ENCODE peak calls at places on chromosome 18, in seven cellular contexts. H, F, K, T, Y, U and C are unnamed samples.

GRCh38 chr18:79495591-79496071 is 99.9 kb downstream of the NFATC1 start:
- DNase-seq in H (no peak), F (peak; percentile 68), K (peak; percentile 51), T (no peak), Y (no peak), U (no peak), C (peak; percentile 40)

GRCh38 chr18:23849141-23849540 is 159.9 kb downstream of the LAMA3 start:
- DNase-seq in H (no peak), F (no peak), K (no peak), T (no peak), Y (no peak), U (no peak), C (no peak)

GRCh38 chr18:49016648-49017539 is 66.1 kb upstream of the SMAD7 start:
- DNase-seq in H (no peak), F (peak; percentile 56), K (no peak), T (no peak), Y (no peak), U (peak; percentile 83), C (peak; percentile 70)

GRCh38 chr18:49561377-49562193 is at the start of gene LIPG:
- DNase-seq in H (peak; percentile 6), F (no peak), K (peak; percentile 52), T (no peak), Y (peak; percentile 41), U (peak; percentile 69), C (peak; percentile 69)

GRCh38 chr18:53322163-53322562 is 902.3 kb downstream of the MBD2 start:
- DNase-seq in H (no peak), F (no peak), K (no peak), T (no peak), Y (no peak), U (no peak), C (no peak)

GRCh38 chr18:43420950-43421349 is 143.7 kb upstream of the SYT4 start:
- DNase-seq in H (no peak), F (no peak), K (no peak), T (no peak), Y (no peak), U (no peak), C (no peak)

GRCh38 chr18:46268662-46269061 is 164.5 kb downstream of the HAUS1 start:
- DNase-seq in H (no peak), F (no peak), K (no peak), T (no peak), Y (no peak), U (no peak), C (no peak)

GRCh38 chr18:63451774-63452173 is 25.0 kb upstream of the SERPINB5 start:
- DNase-seq in H (no peak), F (peak; percentile 81), K (no peak), T (no peak), Y (no peak), U (no peak), C (no peak)

GRCh38 chr18:67553471-67553870 is 37.0 kb upstream of the DSEL start:
- DNase-seq in H (no peak), F (no peak), K (no peak), T (no peak), Y (no peak), U (no peak), C (no peak)

GRCh38 chr18:79876497-79876896 is 75.0 kb downstream of the SLC66A2 start:
- DNase-seq in H (no peak), F (no peak), K (no peak), T (no peak), Y (no peak), U (no peak), C (peak; percentile 48)

GRCh38 chr18:48220146-48220499 is 189.1 kb downstream of the ZBTB7C start:
- DNase-seq in H (no peak), F (no peak), K (no peak), T (no peak), Y (no peak), U (no peak), C (no peak)

GRCh38 chr18:78655921-78656320 is 323.7 kb upstream of the SALL3 start:
- DNase-seq in H (no peak), F (no peak), K (no peak), T (no peak), Y (no peak), U (no peak), C (no peak)

GRCh38 chr18:45497595-45498269 is 117.5 kb upstream of the SLC14A2 start:
- DNase-seq in H (no peak), F (no peak), K (no peak), T (no peak), Y (no peak), U (no peak), C (no peak)

GRCh38 chr18:31684279-31685096 is at the start of gene B4GALT6:
- DNase-seq in H (no peak), F (no peak), K (peak; percentile 65), T (no peak), Y (peak; percentile 73), U (peak; percentile 43), C (peak; percentile 64)

GRCh38 chr18:43396266-43396665 is 119.0 kb upstream of the SYT4 start:
- DNase-seq in H (no peak), F (no peak), K (no peak), T (peak; percentile 54), Y (peak; percentile 12), U (peak; percentile 37), C (no peak)

GRCh38 chr18:32848836-32849235 is 76.0 kb upstream of the KLHL14 start:
- DNase-seq in H (no peak), F (no peak), K (no peak), T (no peak), Y (no peak), U (peak; percentile 66), C (no peak)